ENCODE peak calls at places on chromosomes 3 and 15, in six cellular contexts. One of them, this sample, is unnamed.

GRCh38 chr3:160023476-160023875 is 34.8 kb downstream of the IL12A start:
- DNase-seq in Peyer's patch: no peak
- DNase-seq in upper lobe of left lung: no peak
- DNase-seq in IMR-90: peak
- DNase-seq in testis: no peak
- DNase-seq in heart left ventricle: no peak
- DNase-seq in this sample: no peak

GRCh38 chr3:59388555-59389280 is 338.9 kb upstream of the CFAP20DC start:
- DNase-seq in Peyer's patch: no peak
- DNase-seq in upper lobe of left lung: no peak
- DNase-seq in IMR-90: no peak
- DNase-seq in testis: no peak
- DNase-seq in heart left ventricle: no peak
- DNase-seq in this sample: no peak

GRCh38 chr3:27699067-27699466 is 23.1 kb downstream of the EOMES start:
- DNase-seq in Peyer's patch: no peak
- DNase-seq in upper lobe of left lung: no peak
- DNase-seq in IMR-90: no peak
- DNase-seq in testis: no peak
- DNase-seq in heart left ventricle: no peak
- DNase-seq in this sample: no peak

GRCh38 chr15:71362556-71362955 is 247.3 kb downstream of the THSD4 start:
- DNase-seq in Peyer's patch: no peak
- DNase-seq in upper lobe of left lung: no peak
- DNase-seq in IMR-90: no peak
- DNase-seq in testis: no peak
- DNase-seq in heart left ventricle: no peak
- DNase-seq in this sample: no peak

GRCh38 chr3:134846943-134847342 is 51.9 kb downstream of the EPHB1 start:
- DNase-seq in Peyer's patch: no peak
- DNase-seq in upper lobe of left lung: no peak
- DNase-seq in IMR-90: peak
- DNase-seq in testis: no peak
- DNase-seq in heart left ventricle: peak
- DNase-seq in this sample: no peak

GRCh38 chr3:157493627-157494550 is 9.3 kb downstream of the VEPH1 start:
- DNase-seq in Peyer's patch: no peak
- DNase-seq in upper lobe of left lung: no peak
- DNase-seq in IMR-90: peak
- DNase-seq in testis: no peak
- DNase-seq in heart left ventricle: no peak
- DNase-seq in this sample: no peak

GRCh38 chr3:181694805-181695660 is 16.7 kb upstream of the SOX2 start:
- DNase-seq in Peyer's patch: no peak
- DNase-seq in upper lobe of left lung: peak
- DNase-seq in IMR-90: no peak
- DNase-seq in testis: peak
- DNase-seq in heart left ventricle: peak
- DNase-seq in this sample: peak

GRCh38 chr15:34799149-34799824 is 3.9 kb upstream of the ACTC1 start:
- DNase-seq in Peyer's patch: no peak
- DNase-seq in upper lobe of left lung: peak
- DNase-seq in IMR-90: no peak
- DNase-seq in testis: peak
- DNase-seq in heart left ventricle: peak
- DNase-seq in this sample: peak

GRCh38 chr15:93088981-93089854 is at the start of gene RGMA:
- DNase-seq in Peyer's patch: no peak
- DNase-seq in upper lobe of left lung: peak
- DNase-seq in IMR-90: no peak
- DNase-seq in testis: peak
- DNase-seq in heart left ventricle: peak
- DNase-seq in this sample: peak

GRCh38 chr3:190325923-190326322 is 3.7 kb upstream of the CLDN1 start:
- DNase-seq in Peyer's patch: no peak
- DNase-seq in upper lobe of left lung: no peak
- DNase-seq in IMR-90: peak
- DNase-seq in testis: no peak
- DNase-seq in heart left ventricle: no peak
- DNase-seq in this sample: no peak

GRCh38 chr15:61750271-61751084 is 309.8 kb downstream of the VPS13C start:
- DNase-seq in Peyer's patch: no peak
- DNase-seq in upper lobe of left lung: peak
- DNase-seq in IMR-90: no peak
- DNase-seq in testis: no peak
- DNase-seq in heart left ventricle: no peak
- DNase-seq in this sample: peak

GRCh38 chr3:52537726-52538421 is 1.5 kb downstream of the UQCC5 start:
- DNase-seq in Peyer's patch: no peak
- DNase-seq in upper lobe of left lung: no peak
- DNase-seq in IMR-90: no peak
- DNase-seq in testis: peak
- DNase-seq in heart left ventricle: no peak
- DNase-seq in this sample: no peak

GRCh38 chr3:155870945-155871745 is 695 bp downstream of the GMPS start:
- DNase-seq in Peyer's patch: peak
- DNase-seq in upper lobe of left lung: peak
- DNase-seq in IMR-90: no peak
- DNase-seq in testis: peak
- DNase-seq in heart left ventricle: peak
- DNase-seq in this sample: peak

GRCh38 chr3:141094851-141095545 is 43.9 kb downstream of the SPSB4 start:
- DNase-seq in Peyer's patch: peak
- DNase-seq in upper lobe of left lung: no peak
- DNase-seq in IMR-90: peak
- DNase-seq in testis: peak
- DNase-seq in heart left ventricle: peak
- DNase-seq in this sample: peak

GRCh38 chr3:156356537-156357363 is 198.2 kb downstream of the SSR3 start:
- DNase-seq in Peyer's patch: no peak
- DNase-seq in upper lobe of left lung: no peak
- DNase-seq in IMR-90: peak
- DNase-seq in testis: no peak
- DNase-seq in heart left ventricle: no peak
- DNase-seq in this sample: no peak

GRCh38 chr3:164095949-164096348 is 982.3 kb downstream of the SI start:
- DNase-seq in Peyer's patch: no peak
- DNase-seq in upper lobe of left lung: no peak
- DNase-seq in IMR-90: no peak
- DNase-seq in testis: no peak
- DNase-seq in heart left ventricle: no peak
- DNase-seq in this sample: no peak

GRCh38 chr3:22835041-22835440 is 368.1 kb upstream of the UBE2E2 start:
- DNase-seq in Peyer's patch: no peak
- DNase-seq in upper lobe of left lung: no peak
- DNase-seq in IMR-90: no peak
- DNase-seq in testis: no peak
- DNase-seq in heart left ventricle: no peak
- DNase-seq in this sample: no peak

GRCh38 chr3:43872901-43873300 is 182.2 kb downstream of the ABHD5 start:
- DNase-seq in Peyer's patch: no peak
- DNase-seq in upper lobe of left lung: no peak
- DNase-seq in IMR-90: peak
- DNase-seq in testis: no peak
- DNase-seq in heart left ventricle: no peak
- DNase-seq in this sample: peak

GRCh38 chr15:53384417-53384816 is 375.0 kb downstream of the WDR72 start:
- DNase-seq in Peyer's patch: no peak
- DNase-seq in upper lobe of left lung: peak
- DNase-seq in IMR-90: no peak
- DNase-seq in testis: no peak
- DNase-seq in heart left ventricle: no peak
- DNase-seq in this sample: peak

GRCh38 chr3:16322189-16322588 is 57.2 kb downstream of the OXNAD1 start:
- DNase-seq in Peyer's patch: no peak
- DNase-seq in upper lobe of left lung: no peak
- DNase-seq in IMR-90: no peak
- DNase-seq in testis: no peak
- DNase-seq in heart left ventricle: no peak
- DNase-seq in this sample: peak

GRCh38 chr3:50132421-50133282 is 22.5 kb upstream of the SEMA3F start:
- DNase-seq in Peyer's patch: no peak
- DNase-seq in upper lobe of left lung: no peak
- DNase-seq in IMR-90: no peak
- DNase-seq in testis: no peak
- DNase-seq in heart left ventricle: no peak
- DNase-seq in this sample: no peak

GRCh38 chr15:76963596-76963995 is 31.3 kb upstream of the PSTPIP1 start:
- DNase-seq in Peyer's patch: no peak
- DNase-seq in upper lobe of left lung: peak
- DNase-seq in IMR-90: no peak
- DNase-seq in testis: no peak
- DNase-seq in heart left ventricle: no peak
- DNase-seq in this sample: no peak

GRCh38 chr15:76964157-76964556 is 30.8 kb upstream of the PSTPIP1 start:
- DNase-seq in Peyer's patch: no peak
- DNase-seq in upper lobe of left lung: no peak
- DNase-seq in IMR-90: peak
- DNase-seq in testis: no peak
- DNase-seq in heart left ventricle: no peak
- DNase-seq in this sample: no peak

GRCh38 chr15:76962337-76963013 is 30.9 kb downstream of the RCN2 start:
- DNase-seq in Peyer's patch: no peak
- DNase-seq in upper lobe of left lung: no peak
- DNase-seq in IMR-90: no peak
- DNase-seq in testis: no peak
- DNase-seq in heart left ventricle: no peak
- DNase-seq in this sample: no peak

GRCh38 chr15:76967067-76967466 is 27.9 kb upstream of the PSTPIP1 start:
- DNase-seq in Peyer's patch: no peak
- DNase-seq in upper lobe of left lung: no peak
- DNase-seq in IMR-90: no peak
- DNase-seq in testis: no peak
- DNase-seq in heart left ventricle: no peak
- DNase-seq in this sample: no peak

DNA sequence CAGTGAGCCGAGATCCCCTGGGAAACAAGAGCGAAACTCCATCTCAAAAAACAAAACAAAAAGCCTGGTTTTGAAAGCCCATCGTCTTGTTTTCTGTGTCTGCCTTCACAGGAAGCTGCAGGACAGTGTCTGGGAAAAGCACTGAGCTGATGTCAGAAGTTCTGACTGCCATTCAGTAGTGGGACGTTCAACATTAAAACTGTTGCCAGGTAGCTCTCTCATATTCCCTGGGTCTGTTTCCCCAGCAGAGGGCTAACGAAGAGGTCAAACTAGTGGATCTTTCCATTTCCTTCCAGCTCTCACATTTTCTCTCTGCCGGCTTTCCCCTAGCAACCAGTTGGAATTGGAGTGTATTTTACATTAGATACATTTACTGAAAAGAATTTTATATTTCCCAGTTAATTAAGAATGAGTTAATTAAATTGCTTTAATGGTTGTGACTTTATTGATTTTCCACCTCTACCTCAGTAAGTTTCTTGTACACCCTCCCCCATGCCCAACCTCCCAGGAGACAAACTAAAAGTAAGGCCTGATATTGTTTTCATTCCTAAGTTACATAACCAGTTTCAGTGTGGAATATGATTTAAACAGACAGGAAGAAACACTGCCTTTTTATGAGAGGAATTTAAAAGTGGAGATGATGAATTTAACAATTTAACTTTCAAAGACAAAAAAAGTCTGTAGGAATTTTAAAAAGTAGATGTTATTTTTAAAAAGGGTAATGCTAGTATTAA is 29.9 kb downstream of the RCN2 start:
- DNase-seq in Peyer's patch: no peak
- DNase-seq in upper lobe of left lung: no peak
- DNase-seq in IMR-90: no peak
- DNase-seq in testis: no peak
- DNase-seq in heart left ventricle: no peak
- DNase-seq in this sample: no peak
- TF ChIP-seq CTCF in Peyer's patch: no peak
- TF ChIP-seq CTCF in upper lobe of left lung: no peak
- TF ChIP-seq CTCF in IMR-90: no peak
- TF ChIP-seq CTCF in testis: no peak
- TF ChIP-seq CTCF in heart left ventricle: no peak
- TF ChIP-seq CTCF in this sample: no peak

DNA sequence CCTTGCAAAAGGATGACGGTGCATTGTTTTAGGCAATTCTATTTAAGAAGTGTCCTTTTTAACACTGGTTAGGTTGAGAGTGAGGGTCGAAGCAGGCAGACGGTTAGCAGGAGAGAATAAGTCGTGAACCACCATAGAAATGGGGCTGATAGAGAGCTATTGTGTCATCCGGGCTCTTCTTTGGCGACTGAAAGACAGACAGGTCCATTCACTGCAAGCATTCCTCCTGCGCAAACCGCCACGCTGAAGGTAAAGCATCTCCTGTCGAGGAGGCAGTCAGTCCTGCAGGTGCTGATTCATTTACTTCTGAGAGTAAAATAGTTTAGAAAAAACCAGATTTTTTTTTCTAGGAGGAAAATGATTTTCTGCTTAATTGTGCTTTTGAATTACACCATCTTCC is 1002.8 kb upstream of the NR2F2 start:
- DNase-seq in Peyer's patch: no peak
- DNase-seq in upper lobe of left lung: no peak
- DNase-seq in IMR-90: no peak
- DNase-seq in testis: peak
- DNase-seq in heart left ventricle: no peak
- DNase-seq in this sample: no peak
- TF ChIP-seq POLR2A in Peyer's patch: no peak
- TF ChIP-seq POLR2A in upper lobe of left lung: no peak
- TF ChIP-seq POLR2A in IMR-90: no peak
- TF ChIP-seq POLR2A in testis: no peak
- TF ChIP-seq POLR2A in heart left ventricle: no peak
- TF ChIP-seq POLR2A in this sample: no peak

GRCh38 chr3:34275811-34276210 is 477.4 kb downstream of the PDCD6IP start:
- DNase-seq in Peyer's patch: no peak
- DNase-seq in upper lobe of left lung: no peak
- DNase-seq in IMR-90: no peak
- DNase-seq in testis: no peak
- DNase-seq in heart left ventricle: no peak
- DNase-seq in this sample: no peak

GRCh38 chr3:34276342-34276741 is 477.9 kb downstream of the PDCD6IP start:
- DNase-seq in Peyer's patch: no peak
- DNase-seq in upper lobe of left lung: no peak
- DNase-seq in IMR-90: no peak
- DNase-seq in testis: no peak
- DNase-seq in heart left ventricle: no peak
- DNase-seq in this sample: no peak

GRCh38 chr3:34277110-34277509 is 478.7 kb downstream of the PDCD6IP start:
- DNase-seq in Peyer's patch: no peak
- DNase-seq in upper lobe of left lung: no peak
- DNase-seq in IMR-90: no peak
- DNase-seq in testis: no peak
- DNase-seq in heart left ventricle: no peak
- DNase-seq in this sample: no peak
- TF ChIP-seq CTCF in Peyer's patch: no peak
- TF ChIP-seq CTCF in upper lobe of left lung: no peak
- TF ChIP-seq CTCF in IMR-90: no peak
- TF ChIP-seq CTCF in testis: no peak
- TF ChIP-seq CTCF in heart left ventricle: no peak
- TF ChIP-seq CTCF in this sample: no peak

DNA sequence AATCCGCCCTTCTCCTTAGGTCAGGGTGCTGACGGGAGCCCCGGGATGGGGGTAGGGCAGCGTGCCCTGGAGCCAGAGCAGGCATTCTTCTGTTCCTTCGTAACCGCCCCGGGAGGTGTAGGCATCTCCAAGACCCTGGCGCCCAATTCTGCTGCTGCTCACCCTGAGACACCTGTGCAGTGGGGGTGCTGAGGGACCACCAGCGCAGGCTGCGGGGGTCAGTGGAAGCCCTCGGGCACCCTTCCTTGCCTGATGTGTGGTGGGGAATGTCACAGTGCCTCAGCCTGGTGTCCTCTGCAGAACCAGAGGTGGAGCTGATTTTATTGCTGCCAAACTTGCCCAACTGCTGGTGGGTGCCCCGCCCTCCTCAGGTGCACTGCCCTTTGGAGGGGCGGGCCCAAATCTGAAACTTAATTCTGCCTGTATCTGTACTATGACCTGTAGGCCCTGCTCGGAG is 7.3 kb downstream of the CSK start:
- DNase-seq in Peyer's patch: peak
- DNase-seq in upper lobe of left lung: no peak
- DNase-seq in IMR-90: no peak
- DNase-seq in testis: no peak
- DNase-seq in heart left ventricle: no peak
- DNase-seq in this sample: peak
- TF ChIP-seq POLR2A in Peyer's patch: no peak
- TF ChIP-seq POLR2A in upper lobe of left lung: no peak
- TF ChIP-seq POLR2A in IMR-90: no peak
- TF ChIP-seq POLR2A in testis: no peak
- TF ChIP-seq POLR2A in heart left ventricle: no peak
- TF ChIP-seq POLR2A in this sample: no peak

This sample was measured in thyroid gland.